ENCODE peak calls at places on chromosomes 6 and 20, in ten cellular contexts. One of them, this sample, is unnamed.

GRCh38 chr6:19052219-19052618 is 665.1 kb downstream of the RNF144B start:
- DNase-seq in OCI-LY7: no peak
- DNase-seq in H9: no peak
- DNase-seq in GM12892: no peak
- DNase-seq in foreskin fibroblast: no peak
- DNase-seq in GM10248: no peak
- DNase-seq in gastrocnemius medialis: no peak
- DNase-seq in GM13977: no peak
- DNase-seq in left lung: no peak
- DNase-seq in SW 1271: no peak
- DNase-seq in this sample: no peak

GRCh38 chr6:30944051-30944450 is 3.3 kb downstream of the MUCL3 start:
- DNase-seq in GM13977: no peak
- DNase-seq in gastrocnemius medialis: no peak
- DNase-seq in left lung: no peak
- DNase-seq in foreskin fibroblast: no peak
- DNase-seq in H9: no peak
- DNase-seq in OCI-LY7: no peak
- DNase-seq in SW 1271: no peak
- DNase-seq in GM12892: no peak
- DNase-seq in GM10248: no peak
- DNase-seq in this sample: no peak

GRCh38 chr6:114576330-114576729 is 233.5 kb upstream of the HS3ST5 start:
- DNase-seq in gastrocnemius medialis: no peak
- DNase-seq in GM10248: no peak
- DNase-seq in GM12892: no peak
- DNase-seq in GM13977: no peak
- DNase-seq in OCI-LY7: no peak
- DNase-seq in SW 1271: no peak
- DNase-seq in left lung: no peak
- DNase-seq in foreskin fibroblast: no peak
- DNase-seq in H9: no peak
- DNase-seq in this sample: no peak

GRCh38 chr6:153092082-153093013 is 38.7 kb downstream of the RGS17 start:
- DNase-seq in GM10248: peak
- DNase-seq in GM13977: peak
- DNase-seq in gastrocnemius medialis: no peak
- DNase-seq in foreskin fibroblast: peak
- DNase-seq in H9: no peak
- DNase-seq in GM12892: no peak
- DNase-seq in left lung: no peak
- DNase-seq in OCI-LY7: no peak
- DNase-seq in SW 1271: peak
- DNase-seq in this sample: no peak

GRCh38 chr6:147063469-147064031 is 140.7 kb upstream of the STXBP5 start:
- DNase-seq in GM10248: no peak
- DNase-seq in gastrocnemius medialis: no peak
- DNase-seq in foreskin fibroblast: peak
- DNase-seq in GM13977: no peak
- DNase-seq in H9: no peak
- DNase-seq in SW 1271: no peak
- DNase-seq in GM12892: no peak
- DNase-seq in OCI-LY7: no peak
- DNase-seq in left lung: no peak
- DNase-seq in this sample: no peak

GRCh38 chr6:30411515-30412207 is 66.7 kb downstream of the RPP21 start:
- DNase-seq in GM10248: no peak
- DNase-seq in GM12892: no peak
- DNase-seq in H9: peak
- DNase-seq in SW 1271: no peak
- DNase-seq in foreskin fibroblast: peak
- DNase-seq in OCI-LY7: peak
- DNase-seq in GM13977: no peak
- DNase-seq in gastrocnemius medialis: no peak
- DNase-seq in left lung: peak
- DNase-seq in this sample: peak

GRCh38 chr6:138564170-138564721 is 65.0 kb upstream of the NHSL1 start:
- DNase-seq in GM13977: no peak
- DNase-seq in GM10248: no peak
- DNase-seq in SW 1271: no peak
- DNase-seq in left lung: no peak
- DNase-seq in H9: no peak
- DNase-seq in GM12892: no peak
- DNase-seq in foreskin fibroblast: no peak
- DNase-seq in OCI-LY7: no peak
- DNase-seq in gastrocnemius medialis: no peak
- DNase-seq in this sample: no peak

GRCh38 chr6:53192590-53193232 is 44.1 kb upstream of the GCM1 start:
- DNase-seq in GM10248: no peak
- DNase-seq in SW 1271: no peak
- DNase-seq in left lung: no peak
- DNase-seq in OCI-LY7: no peak
- DNase-seq in foreskin fibroblast: no peak
- DNase-seq in gastrocnemius medialis: no peak
- DNase-seq in H9: peak
- DNase-seq in GM12892: no peak
- DNase-seq in GM13977: no peak
- DNase-seq in this sample: no peak

GRCh38 chr6:12578751-12579150 is 137.8 kb upstream of the PHACTR1 start:
- DNase-seq in GM13977: no peak
- DNase-seq in OCI-LY7: no peak
- DNase-seq in gastrocnemius medialis: no peak
- DNase-seq in foreskin fibroblast: no peak
- DNase-seq in left lung: no peak
- DNase-seq in SW 1271: no peak
- DNase-seq in GM12892: no peak
- DNase-seq in GM10248: no peak
- DNase-seq in H9: no peak
- DNase-seq in this sample: no peak

GRCh38 chr20:44643596-44644383 is 7.7 kb downstream of the ADA start:
- DNase-seq in left lung: peak
- DNase-seq in foreskin fibroblast: peak
- DNase-seq in OCI-LY7: peak
- DNase-seq in GM13977: no peak
- DNase-seq in GM12892: no peak
- DNase-seq in gastrocnemius medialis: no peak
- DNase-seq in GM10248: no peak
- DNase-seq in SW 1271: peak
- DNase-seq in H9: peak
- DNase-seq in this sample: no peak

GRCh38 chr20:24825591-24825990 is 123.5 kb upstream of the CST7 start:
- DNase-seq in GM10248: no peak
- DNase-seq in OCI-LY7: no peak
- DNase-seq in SW 1271: no peak
- DNase-seq in foreskin fibroblast: no peak
- DNase-seq in left lung: no peak
- DNase-seq in gastrocnemius medialis: no peak
- DNase-seq in GM12892: no peak
- DNase-seq in H9: no peak
- DNase-seq in GM13977: no peak
- DNase-seq in this sample: no peak

GRCh38 chr6:137387365-137387764 is 106.8 kb downstream of the OLIG3 start:
- DNase-seq in GM10248: no peak
- DNase-seq in H9: no peak
- DNase-seq in OCI-LY7: no peak
- DNase-seq in GM12892: no peak
- DNase-seq in gastrocnemius medialis: no peak
- DNase-seq in GM13977: no peak
- DNase-seq in left lung: no peak
- DNase-seq in SW 1271: no peak
- DNase-seq in foreskin fibroblast: no peak
- DNase-seq in this sample: no peak

GRCh38 chr6:11495565-11496145 is 41.9 kb upstream of the TMEM170B start:
- DNase-seq in GM12892: no peak
- DNase-seq in left lung: no peak
- DNase-seq in foreskin fibroblast: no peak
- DNase-seq in H9: no peak
- DNase-seq in GM13977: no peak
- DNase-seq in GM10248: no peak
- DNase-seq in gastrocnemius medialis: no peak
- DNase-seq in SW 1271: no peak
- DNase-seq in OCI-LY7: no peak
- DNase-seq in this sample: no peak

GRCh38 chr20:37901667-37902503 is 1.0 kb upstream of the VSTM2L start:
- DNase-seq in gastrocnemius medialis: peak
- DNase-seq in H9: peak
- DNase-seq in GM12892: peak
- DNase-seq in SW 1271: no peak
- DNase-seq in left lung: no peak
- DNase-seq in foreskin fibroblast: peak
- DNase-seq in GM13977: peak
- DNase-seq in OCI-LY7: peak
- DNase-seq in GM10248: peak
- DNase-seq in this sample: peak

GRCh38 chr20:48075591-48076174 is 290.4 kb upstream of the SULF2 start:
- DNase-seq in left lung: no peak
- DNase-seq in GM12892: no peak
- DNase-seq in foreskin fibroblast: no peak
- DNase-seq in H9: no peak
- DNase-seq in SW 1271: no peak
- DNase-seq in gastrocnemius medialis: no peak
- DNase-seq in GM13977: no peak
- DNase-seq in OCI-LY7: no peak
- DNase-seq in GM10248: no peak
- DNase-seq in this sample: no peak

GRCh38 chr20:15799871-15800270 is 773.4 kb downstream of the KIF16B start:
- DNase-seq in GM13977: no peak
- DNase-seq in H9: no peak
- DNase-seq in left lung: no peak
- DNase-seq in OCI-LY7: no peak
- DNase-seq in foreskin fibroblast: peak
- DNase-seq in GM10248: no peak
- DNase-seq in gastrocnemius medialis: no peak
- DNase-seq in SW 1271: no peak
- DNase-seq in GM12892: no peak
- DNase-seq in this sample: no peak

GRCh38 chr20:58374906-58375760 is 13.9 kb upstream of the VAPB start:
- DNase-seq in H9: peak
- DNase-seq in GM10248: no peak
- DNase-seq in foreskin fibroblast: peak
- DNase-seq in left lung: no peak
- DNase-seq in SW 1271: no peak
- DNase-seq in GM12892: no peak
- DNase-seq in GM13977: no peak
- DNase-seq in OCI-LY7: no peak
- DNase-seq in gastrocnemius medialis: no peak
- DNase-seq in this sample: no peak

GRCh38 chr20:47086316-47086715 is 191.7 kb downstream of the EYA2 start:
- DNase-seq in GM12892: no peak
- DNase-seq in GM10248: no peak
- DNase-seq in left lung: no peak
- DNase-seq in H9: no peak
- DNase-seq in GM13977: no peak
- DNase-seq in OCI-LY7: no peak
- DNase-seq in SW 1271: no peak
- DNase-seq in foreskin fibroblast: no peak
- DNase-seq in gastrocnemius medialis: no peak
- DNase-seq in this sample: no peak